ENCODE peak calls at places on chromosome 15, in five cellular contexts. One of them, this sample, is unnamed. For H3K4me1 and H3K9me3, the result is how much of the 10 kb centered on the place peaks cover.

GRCh38 chr15:37099321-37100108 is 834 bp downstream of the MEIS2 start:
- DNase-seq in transverse colon: no peak
- DNase-seq in GM23248: peak
- DNase-seq in tibial artery: no peak
- DNase-seq in CD8-positive, alpha-beta T cell: no peak
- DNase-seq in this sample: peak

GRCh38 chr15:77632760-77633133 is at the start of gene LINGO1:
- DNase-seq in transverse colon: no peak
- DNase-seq in GM23248: peak
- DNase-seq in tibial artery: no peak
- DNase-seq in CD8-positive, alpha-beta T cell: no peak
- DNase-seq in this sample: no peak

GRCh38 chr15:37217567-37217966 is 117.2 kb upstream of the MEIS2 start:
- DNase-seq in transverse colon: no peak
- DNase-seq in GM23248: peak
- DNase-seq in tibial artery: no peak
- DNase-seq in CD8-positive, alpha-beta T cell: no peak
- DNase-seq in this sample: no peak

GRCh38 chr15:35693286-35693685 is 147.3 kb upstream of the DPH6 start:
- DNase-seq in transverse colon: no peak
- DNase-seq in GM23248: peak
- DNase-seq in tibial artery: no peak
- DNase-seq in CD8-positive, alpha-beta T cell: no peak
- DNase-seq in this sample: no peak

GRCh38 chr15:68209735-68210408 is 4.7 kb upstream of the CALML4 start:
- DNase-seq in transverse colon: no peak
- DNase-seq in GM23248: no peak
- DNase-seq in tibial artery: peak
- DNase-seq in CD8-positive, alpha-beta T cell: peak
- DNase-seq in this sample: no peak

GRCh38 chr15:81297147-81297572 is 26.8 kb downstream of the STARD5 start:
- DNase-seq in transverse colon: peak
- DNase-seq in GM23248: peak
- DNase-seq in tibial artery: no peak
- DNase-seq in CD8-positive, alpha-beta T cell: no peak
- DNase-seq in this sample: no peak

GRCh38 chr15:77028451-77029165 is 33.7 kb downstream of the PSTPIP1 start:
- DNase-seq in transverse colon: peak
- DNase-seq in GM23248: no peak
- DNase-seq in tibial artery: peak
- DNase-seq in CD8-positive, alpha-beta T cell: no peak
- DNase-seq in this sample: no peak

GRCh38 chr15:35092311-35092710 is 7.2 kb upstream of the NANOGP8 start:
- DNase-seq in transverse colon: no peak
- DNase-seq in GM23248: no peak
- DNase-seq in tibial artery: no peak
- DNase-seq in CD8-positive, alpha-beta T cell: no peak
- DNase-seq in this sample: no peak

GRCh38 chr15:74130089-74130848 is at the start of gene ISLR2:
- DNase-seq in transverse colon: no peak
- DNase-seq in GM23248: peak
- DNase-seq in tibial artery: no peak
- DNase-seq in CD8-positive, alpha-beta T cell: no peak
- DNase-seq in this sample: no peak

GRCh38 chr15:89330881-89331595 is 3.6 kb downstream of the POLG start:
- DNase-seq in transverse colon: no peak
- DNase-seq in GM23248: no peak
- DNase-seq in tibial artery: no peak
- DNase-seq in CD8-positive, alpha-beta T cell: no peak
- DNase-seq in this sample: no peak

GRCh38 chr15:89330119-89330518 is 4.5 kb downstream of the POLG start:
- DNase-seq in transverse colon: peak
- DNase-seq in GM23248: no peak
- DNase-seq in tibial artery: no peak
- DNase-seq in CD8-positive, alpha-beta T cell: no peak
- DNase-seq in this sample: no peak

GRCh38 chr15:89328398-89329254 is 6.0 kb downstream of the POLG start:
- DNase-seq in transverse colon: no peak
- DNase-seq in GM23248: no peak
- DNase-seq in tibial artery: no peak
- DNase-seq in CD8-positive, alpha-beta T cell: no peak
- DNase-seq in this sample: no peak

GRCh38 chr15:89327113-89327512 is 7.5 kb downstream of the POLG start:
- DNase-seq in transverse colon: no peak
- DNase-seq in GM23248: no peak
- DNase-seq in tibial artery: no peak
- DNase-seq in CD8-positive, alpha-beta T cell: no peak
- DNase-seq in this sample: no peak

GRCh38 chr15:89329329-89330084 is 5.1 kb downstream of the POLG start:
- DNase-seq in transverse colon: no peak
- DNase-seq in GM23248: no peak
- DNase-seq in tibial artery: no peak
- DNase-seq in CD8-positive, alpha-beta T cell: peak
- DNase-seq in this sample: no peak
- H3K4me1 ChIP-seq in transverse colon: under half
- H3K4me1 ChIP-seq in GM23248: under half
- H3K4me1 ChIP-seq in tibial artery: under half
- H3K4me1 ChIP-seq in CD8-positive, alpha-beta T cell: half or more
- H3K4me1 ChIP-seq in this sample: under half

GRCh38 chr15:49844390-49844789 is 223.5 kb downstream of the DTWD1 start:
- DNase-seq in transverse colon: peak
- DNase-seq in GM23248: no peak
- DNase-seq in tibial artery: no peak
- DNase-seq in CD8-positive, alpha-beta T cell: no peak
- DNase-seq in this sample: no peak
- H3K27ac ChIP-seq in transverse colon: peak
- H3K27ac ChIP-seq in GM23248: no peak
- H3K27ac ChIP-seq in tibial artery: no peak
- H3K27ac ChIP-seq in CD8-positive, alpha-beta T cell: no peak
- H3K27ac ChIP-seq in this sample: no peak

DNA sequence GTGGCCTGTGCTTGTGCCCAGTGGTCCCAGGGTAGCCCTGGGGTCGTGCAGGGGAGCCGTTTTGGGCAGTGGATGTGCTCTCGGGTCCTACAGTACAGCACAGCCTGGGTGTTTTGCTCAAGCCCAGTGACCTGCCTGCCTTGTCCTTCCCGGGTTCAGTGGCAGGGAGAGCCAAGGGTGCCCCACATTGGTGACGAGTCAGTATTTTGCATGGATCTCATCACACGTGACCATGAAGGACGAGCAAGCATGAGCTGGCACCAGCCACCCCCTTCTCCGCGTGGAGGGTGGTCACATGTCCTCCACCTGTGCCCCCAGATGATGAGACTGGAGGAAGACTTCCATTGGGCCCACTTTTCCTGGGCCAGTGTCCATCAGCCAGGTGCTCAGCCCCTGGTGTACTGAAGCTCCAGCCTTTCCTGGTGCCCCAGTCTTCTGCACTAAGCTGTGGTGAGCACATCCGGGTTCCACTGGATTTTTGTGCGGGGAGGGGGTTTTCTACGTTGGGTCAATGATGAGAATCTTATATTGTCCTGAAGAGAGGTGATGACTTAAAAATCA is 197.5 kb downstream of the UBE3A start:
- DNase-seq in transverse colon: no peak
- DNase-seq in GM23248: no peak
- DNase-seq in tibial artery: peak
- DNase-seq in CD8-positive, alpha-beta T cell: no peak
- DNase-seq in this sample: no peak
- H3K9me3 ChIP-seq in transverse colon: under half
- H3K9me3 ChIP-seq in GM23248: under half
- H3K9me3 ChIP-seq in tibial artery: under half
- H3K9me3 ChIP-seq in CD8-positive, alpha-beta T cell: under half
- H3K9me3 ChIP-seq in this sample: under half

DNA sequence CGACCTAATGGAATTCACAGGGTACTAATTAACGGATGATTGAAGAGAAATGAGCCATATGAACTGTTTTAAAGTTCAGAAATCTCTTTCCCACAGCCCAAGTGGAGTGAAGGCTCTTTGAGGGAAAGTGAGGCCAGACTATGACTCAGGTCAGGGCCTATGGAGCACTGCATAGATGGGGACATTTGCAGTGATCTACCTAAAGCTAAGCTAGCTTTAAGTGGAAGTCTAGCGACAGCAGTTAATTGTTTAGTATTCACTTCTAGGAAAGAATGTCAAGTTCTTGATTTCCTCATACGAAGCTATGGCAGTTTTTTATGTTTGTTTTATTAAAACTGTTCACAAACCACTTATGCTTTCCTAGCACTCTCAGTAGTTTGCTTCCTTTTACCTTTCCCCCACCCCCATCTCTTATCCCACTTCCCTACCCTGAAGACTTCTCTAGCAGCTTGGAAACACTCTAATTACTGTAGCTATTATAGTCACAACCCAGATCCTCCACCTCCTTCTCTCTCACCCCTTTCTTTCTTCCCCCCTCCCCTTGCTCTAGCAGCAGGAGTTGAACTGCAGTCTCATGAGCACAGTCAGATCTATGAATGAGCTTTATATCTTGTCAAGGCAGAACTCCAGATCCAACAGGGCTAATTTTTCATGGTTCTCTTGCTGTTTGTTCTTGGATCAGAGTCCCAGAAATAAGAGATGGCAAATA is 6.2 kb downstream of the ZNF609 start:
- DNase-seq in transverse colon: no peak
- DNase-seq in GM23248: no peak
- DNase-seq in tibial artery: no peak
- DNase-seq in CD8-positive, alpha-beta T cell: no peak
- DNase-seq in this sample: no peak
- H3K4me1 ChIP-seq in transverse colon: under half
- H3K4me1 ChIP-seq in GM23248: under half
- H3K4me1 ChIP-seq in tibial artery: under half
- H3K4me1 ChIP-seq in CD8-positive, alpha-beta T cell: half or more
- H3K4me1 ChIP-seq in this sample: under half

DNA sequence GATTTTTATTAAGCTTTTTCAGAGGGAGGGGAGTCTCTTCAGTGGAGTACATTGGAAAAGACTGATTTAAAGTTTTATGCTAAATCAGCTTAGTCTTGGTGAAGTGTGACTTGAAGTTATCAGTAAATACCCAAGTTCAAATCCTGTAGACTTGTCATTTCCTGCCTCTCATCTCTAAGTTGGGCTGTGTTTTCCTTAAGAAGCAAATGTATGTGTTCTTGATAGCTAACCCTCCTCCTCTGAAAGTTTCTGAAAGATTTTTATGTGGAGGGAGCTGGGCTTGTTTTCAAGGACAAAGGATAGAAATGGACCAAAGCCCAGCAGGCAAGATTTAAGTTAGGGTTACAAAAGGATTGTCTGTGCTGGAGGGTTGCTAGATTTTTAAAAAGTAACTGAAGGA is 4.2 kb downstream of the MAPKBP1 start:
- DNase-seq in transverse colon: no peak
- DNase-seq in GM23248: no peak
- DNase-seq in tibial artery: no peak
- DNase-seq in CD8-positive, alpha-beta T cell: no peak
- DNase-seq in this sample: no peak
- H3K27ac ChIP-seq in transverse colon: no peak
- H3K27ac ChIP-seq in GM23248: no peak
- H3K27ac ChIP-seq in tibial artery: no peak
- H3K27ac ChIP-seq in CD8-positive, alpha-beta T cell: no peak
- H3K27ac ChIP-seq in this sample: no peak

DNA sequence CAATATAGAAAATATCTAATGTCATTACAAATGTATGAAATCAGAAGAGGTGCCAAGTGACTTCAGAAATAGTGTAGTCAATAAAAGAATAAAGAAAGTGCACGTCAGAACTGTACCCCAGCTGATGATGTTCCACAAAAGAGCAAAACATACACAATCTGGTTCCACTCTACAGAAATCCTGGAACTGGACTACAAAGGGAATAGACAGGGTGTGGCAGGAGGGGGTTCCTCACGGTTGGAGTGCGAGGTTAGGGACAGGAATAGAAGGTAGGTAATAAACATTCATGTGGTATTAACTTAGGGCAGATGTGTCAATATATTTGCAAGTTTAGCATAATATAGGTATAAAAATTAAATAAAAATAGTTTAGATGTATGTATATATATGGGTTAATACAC is 103.3 kb upstream of the GOLGA6L6 start:
- DNase-seq in transverse colon: no peak
- DNase-seq in GM23248: no peak
- DNase-seq in tibial artery: no peak
- DNase-seq in CD8-positive, alpha-beta T cell: no peak
- DNase-seq in this sample: no peak
- H3K9me3 ChIP-seq in transverse colon: under half
- H3K9me3 ChIP-seq in GM23248: under half
- H3K9me3 ChIP-seq in tibial artery: under half
- H3K9me3 ChIP-seq in CD8-positive, alpha-beta T cell: under half
- H3K9me3 ChIP-seq in this sample: under half

GRCh38 chr15:64847016-64847415 is 5.3 kb downstream of the PLEKHO2 start:
- DNase-seq in transverse colon: no peak
- DNase-seq in GM23248: no peak
- DNase-seq in tibial artery: no peak
- DNase-seq in CD8-positive, alpha-beta T cell: no peak
- DNase-seq in this sample: no peak
- H3K4me1 ChIP-seq in transverse colon: under half
- H3K4me1 ChIP-seq in GM23248: under half
- H3K4me1 ChIP-seq in tibial artery: half or more
- H3K4me1 ChIP-seq in CD8-positive, alpha-beta T cell: under half
- H3K4me1 ChIP-seq in this sample: half or more

GRCh38 chr15:63986185-63986680 is 60.1 kb downstream of the DAPK2 start:
- DNase-seq in transverse colon: no peak
- DNase-seq in GM23248: peak
- DNase-seq in tibial artery: no peak
- DNase-seq in CD8-positive, alpha-beta T cell: no peak
- DNase-seq in this sample: no peak
- H3K27ac ChIP-seq in transverse colon: no peak
- H3K27ac ChIP-seq in GM23248: peak
- H3K27ac ChIP-seq in tibial artery: peak
- H3K27ac ChIP-seq in CD8-positive, alpha-beta T cell: no peak
- H3K27ac ChIP-seq in this sample: no peak

GRCh38 chr15:22226034-22226790 is 145.9 kb downstream of the OR4M2 start:
- DNase-seq in transverse colon: no peak
- DNase-seq in GM23248: no peak
- DNase-seq in tibial artery: no peak
- DNase-seq in CD8-positive, alpha-beta T cell: no peak
- DNase-seq in this sample: no peak
- H3K9me3 ChIP-seq in transverse colon: under half
- H3K9me3 ChIP-seq in GM23248: under half
- H3K9me3 ChIP-seq in tibial artery: under half
- H3K9me3 ChIP-seq in CD8-positive, alpha-beta T cell: under half
- H3K9me3 ChIP-seq in this sample: under half

GRCh38 chr15:60572462-60573214 is 93.7 kb upstream of the ICE2 start:
- DNase-seq in transverse colon: no peak
- DNase-seq in GM23248: no peak
- DNase-seq in tibial artery: no peak
- DNase-seq in CD8-positive, alpha-beta T cell: no peak
- DNase-seq in this sample: no peak
- H3K4me1 ChIP-seq in transverse colon: under half
- H3K4me1 ChIP-seq in GM23248: under half
- H3K4me1 ChIP-seq in tibial artery: under half
- H3K4me1 ChIP-seq in CD8-positive, alpha-beta T cell: half or more
- H3K4me1 ChIP-seq in this sample: under half